ENCODE peak calls at places on chromosomes 2 and 18, in four cellular contexts. S is GM12878, P is K562, A is HepG2. F is an unnamed sample.

GRCh38 chr2:191656389-191656788 is 21.5 kb upstream of the NABP1 start:
- DNase-seq in P (no peak), S (no peak), A (no peak), F (no peak)

GRCh38 chr2:134765987-134766386 is 47.2 kb upstream of the TMEM163 start:
- DNase-seq in S (no peak), P (no peak), A (no peak), F (no peak)

GRCh38 chr2:239835056-239835455 is 190.1 kb downstream of the NDUFA10 start:
- DNase-seq in S (no peak), A (no peak), P (no peak), F (no peak)

GRCh38 chr2:76188334-76188733 is 477.6 kb upstream of the GCFC2 start:
- DNase-seq in P (peak), S (no peak), A (no peak), F (no peak)

GRCh38 chr2:219272351-219272750 is 6.8 kb upstream of the DNAJB2 start:
- DNase-seq in P (no peak), A (no peak), S (no peak), F (no peak)

GRCh38 chr18:31677592-31677991 is 6.8 kb downstream of the B4GALT6 start:
- DNase-seq in S (no peak), A (no peak), P (no peak), F (no peak)

GRCh38 chr2:124664363-124664762 is 639.3 kb downstream of the CNTNAP5 start:
- DNase-seq in A (no peak), P (no peak), S (no peak), F (no peak)

GRCh38 chr2:938181-939005 is 12.3 kb upstream of the SNTG2 start:
- DNase-seq in P (no peak), S (no peak), A (no peak), F (no peak)

GRCh38 chr18:9987355-9987754 is 73.5 kb downstream of the VAPA start:
- DNase-seq in A (no peak), P (no peak), S (no peak), F (no peak)

GRCh38 chr18:23077493-23078256 is 57.6 kb upstream of the CABLES1 start:
- DNase-seq in A (peak), S (no peak), P (no peak), F (peak)

GRCh38 chr2:41737888-41738287 is 309.9 kb upstream of the PKDCC start:
- DNase-seq in A (no peak), S (no peak), P (no peak), F (no peak)

GRCh38 chr2:150063950-150064549 is 423.4 kb downstream of the RND3 start:
- DNase-seq in A (no peak), S (no peak), P (no peak), F (no peak)

GRCh38 chr2:319059-319600 is 31.2 kb upstream of the ALKAL2 start:
- DNase-seq in P (no peak), A (no peak), S (no peak), F (no peak)

GRCh38 chr2:124973396-124973795 is 948.3 kb downstream of the CNTNAP5 start:
- DNase-seq in S (no peak), P (no peak), A (no peak), F (no peak)

GRCh38 chr18:79694895-79695213 is 15.3 kb downstream of the CTDP1 start:
- DNase-seq in A (no peak), P (no peak), S (no peak), F (no peak)

GRCh38 chr2:112143150-112143549 is 5.0 kb downstream of the FBLN7 start:
- DNase-seq in S (no peak), P (no peak), A (no peak), F (no peak)

GRCh38 chr2:205712508-205712907 is 30.2 kb downstream of the NRP2 start:
- DNase-seq in S (no peak), P (no peak), A (no peak), F (no peak)

GRCh38 chr2:197108758-197109157 is 182.3 kb upstream of the PGAP1 start:
- DNase-seq in A (no peak), S (no peak), P (no peak), F (peak)

GRCh38 chr18:2814928-2815327 is 31.9 kb upstream of the EMILIN2 start:
- DNase-seq in A (no peak), S (no peak), P (no peak), F (no peak)

GRCh38 chr18:39862341-39862740 is 2092.7 kb upstream of the PIK3C3 start:
- DNase-seq in S (no peak), P (no peak), A (no peak), F (no peak)

GRCh38 chr2:135840601-135841000 is 3.6 kb upstream of the LCT start:
- DNase-seq in P (no peak), S (no peak), A (no peak), F (no peak)

GRCh38 chr2:215498411-215498810 is 62.5 kb upstream of the FN1 start:
- DNase-seq in A (peak), S (no peak), P (peak), F (peak)

GRCh38 chr2:38462121-38462634 is 85.1 kb upstream of the ATL2 start:
- DNase-seq in S (no peak), P (peak), A (no peak), F (peak)

GRCh38 chr18:49460958-49461601 is 635 bp upstream of the DYM start:
- DNase-seq in A (no peak), S (no peak), P (no peak), F (no peak)

GRCh38 chr2:137888845-137889244 is 75.4 kb upstream of the HNMT start:
- DNase-seq in A (peak), P (peak), S (no peak), F (peak)

GRCh38 chr2:221896505-221897151 is 324.5 kb upstream of the EPHA4 start:
- DNase-seq in S (no peak), P (no peak), A (no peak), F (no peak)

GRCh38 chr2:216855614-216856013 is 4.2 kb downstream of the TNP1 start:
- DNase-seq in A (no peak), P (no peak), S (no peak), F (no peak)

GRCh38 chr2:280655-281110 is 7.2 kb downstream of the ALKAL2 start:
- DNase-seq in P (no peak), S (no peak), A (no peak), F (no peak)

GRCh38 chr2:233990261-233990798 is 60.2 kb upstream of the SPP2 start:
- DNase-seq in S (peak), P (no peak), A (no peak), F (no peak)

GRCh38 chr2:239319261-239319661 is 81.6 kb downstream of the HDAC4 start:
- DNase-seq in A (no peak), P (peak), S (no peak), F (no peak)

GRCh38 chr2:200523158-200523557 is 2.8 kb upstream of the SGO2 start:
- DNase-seq in S (no peak), P (no peak), A (no peak), F (no peak)
- TF ChIP-seq POLR2AphosphoS2 in S (no peak), P (no peak), A (no peak), F (no peak)

GRCh38 chr2:84995826-84996225 is 24.9 kb downstream of the KCMF1 start:
- DNase-seq in S (no peak), A (no peak), P (no peak), F (no peak)

GRCh38 chr2:84996909-84997308 is 25.9 kb downstream of the KCMF1 start:
- DNase-seq in S (no peak), A (no peak), P (no peak), F (no peak)

GRCh38 chr2:84989422-84989821 is 18.5 kb downstream of the KCMF1 start:
- DNase-seq in A (no peak), S (no peak), P (no peak), F (no peak)

GRCh38 chr2:84986018-84986417 is 15.1 kb downstream of the KCMF1 start:
- DNase-seq in P (no peak), A (no peak), S (no peak), F (no peak)

DNA sequence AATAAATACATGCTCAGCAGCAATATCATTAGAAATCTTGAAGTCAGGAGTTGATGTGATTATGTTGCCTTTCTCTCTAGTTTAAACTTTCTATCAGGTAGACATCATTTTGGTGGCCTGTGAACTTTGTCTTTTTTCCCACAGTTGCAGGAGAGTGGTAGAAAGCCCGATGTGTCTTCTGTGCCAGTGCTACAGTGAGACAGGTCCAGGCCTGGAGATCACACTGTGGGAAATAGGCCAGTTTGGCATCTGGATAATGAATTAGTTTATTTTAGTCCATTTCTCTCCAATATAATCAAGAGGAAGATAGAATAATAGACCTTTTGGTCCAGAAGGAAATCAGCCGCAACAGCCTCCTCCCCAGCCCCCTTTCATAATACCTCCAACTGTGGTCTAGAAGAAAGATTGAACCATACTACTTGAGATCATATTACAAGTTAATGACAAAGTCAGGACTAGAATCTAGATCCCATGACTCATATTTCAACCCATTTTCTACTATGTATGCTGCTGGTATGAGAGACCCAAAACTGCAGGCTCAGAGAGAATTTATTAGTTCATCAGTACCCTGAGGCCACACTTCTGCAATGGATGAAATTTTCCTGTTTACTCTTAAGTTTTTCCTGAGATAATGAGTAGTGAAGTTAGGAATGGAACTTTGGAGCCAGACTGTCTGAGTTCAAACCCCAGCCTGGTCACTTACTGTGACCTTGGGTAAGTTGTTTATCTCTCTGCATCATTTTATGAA is 20.6 kb downstream of the KCMF1 start:
- DNase-seq in A (no peak), P (no peak), S (no peak), F (no peak)
- TF ChIP-seq SMC3 in A (no peak), P (no peak), S (no peak), F (no peak)

GRCh38 chr18:48405108-48405507 is 4.1 kb downstream of the ZBTB7C start:
- DNase-seq in A (no peak), P (no peak), S (no peak), F (no peak)

GRCh38 chr18:48407358-48407757 is 1.8 kb downstream of the ZBTB7C start:
- DNase-seq in S (no peak), P (no peak), A (no peak), F (no peak)

GRCh38 chr18:48404707-48405106 is 4.5 kb downstream of the ZBTB7C start:
- DNase-seq in A (no peak), S (no peak), P (no peak), F (no peak)

GRCh38 chr18:48408111-48408726 is 964 bp downstream of the ZBTB7C start:
- DNase-seq in P (no peak), S (no peak), A (no peak), F (no peak)

GRCh38 chr18:48405971-48406370 is 3.2 kb downstream of the ZBTB7C start:
- DNase-seq in A (no peak), P (no peak), S (no peak), F (no peak)
- TF ChIP-seq CTCF in A (no peak), P (no peak), S (no peak), F (no peak)

GRCh38 chr2:43776317-43776716 is 2.5 kb downstream of the DYNC2LI1 start:
- DNase-seq in P (no peak), S (no peak), A (no peak), F (no peak)

GRCh38 chr2:43778233-43778632 is 4.4 kb downstream of the DYNC2LI1 start:
- DNase-seq in A (no peak), S (no peak), P (no peak), F (no peak)

GRCh38 chr2:43774617-43775016 is 778 bp downstream of the DYNC2LI1 start:
- DNase-seq in A (no peak), P (no peak), S (no peak), F (no peak)

GRCh38 chr2:43773876-43774613 is at the start of gene DYNC2LI1:
- DNase-seq in A (peak), S (peak), P (peak), F (peak)

GRCh38 chr2:43777306-43777926 is 3.6 kb downstream of the DYNC2LI1 start:
- DNase-seq in A (no peak), S (no peak), P (no peak), F (no peak)
- TF ChIP-seq POLR2AphosphoS2 in A (no peak), S (no peak), P (no peak), F (no peak)

GRCh38 chr2:119219873-119220272 is 3.8 kb upstream of the STEAP3 start:
- DNase-seq in A (no peak), S (no peak), P (no peak), F (no peak)
- TF ChIP-seq SMC3 in A (no peak), S (no peak), P (no peak), F (no peak)